ENCODE peak calls at places on chromosomes 4 and X, in four cellular contexts. One of them, this sample, is unnamed.

GRCh38 chr4:56681158-56681848 is at the start of gene HOPX:
- DNase-seq in mesendoderm: peak; percentile 44
- DNase-seq in H9: no peak
- DNase-seq in H1: no peak
- DNase-seq in this sample: no peak

GRCh38 chrX:129091097-129091496 is 432.2 kb downstream of the SMARCA1 start:
- DNase-seq in mesendoderm: peak; percentile 49
- DNase-seq in H9: peak; percentile 88
- DNase-seq in H1: no peak
- DNase-seq in this sample: no peak

GRCh38 chr4:110364911-110365520 is 110.9 kb upstream of the ENPEP start:
- DNase-seq in H9: no peak
- DNase-seq in mesendoderm: no peak
- DNase-seq in H1: no peak
- DNase-seq in this sample: no peak

GRCh38 chr4:140790171-140790570 is 34.0 kb upstream of the TBC1D9 start:
- DNase-seq in H1: no peak
- DNase-seq in H9: no peak
- DNase-seq in mesendoderm: no peak
- DNase-seq in this sample: no peak

GRCh38 chrX:43108828-43109227 is 330.9 kb upstream of the PPP1R2C start:
- DNase-seq in H1: no peak
- DNase-seq in H9: no peak
- DNase-seq in mesendoderm: peak; percentile 19
- DNase-seq in this sample: no peak

GRCh38 chrX:56468441-56468840 is 95.0 kb upstream of the UBQLN2 start:
- DNase-seq in mesendoderm: no peak
- DNase-seq in H1: no peak
- DNase-seq in H9: no peak
- DNase-seq in this sample: no peak

GRCh38 chr4:51858605-51859211 is 15.8 kb downstream of the DCUN1D4 start:
- DNase-seq in mesendoderm: no peak
- DNase-seq in H1: no peak
- DNase-seq in H9: no peak
- DNase-seq in this sample: peak; percentile 43

GRCh38 chrX:22192419-22193086 is 80.2 kb upstream of the CBLL2 start:
- DNase-seq in H9: peak; percentile 70
- DNase-seq in mesendoderm: peak; percentile 64
- DNase-seq in H1: peak; percentile 59
- DNase-seq in this sample: peak; percentile 56

GRCh38 chrX:107894038-107894437 is 68.4 kb downstream of the MID2 start:
- DNase-seq in mesendoderm: peak; percentile 65
- DNase-seq in H9: no peak
- DNase-seq in H1: peak; percentile 39
- DNase-seq in this sample: peak; percentile 42

GRCh38 chrX:123835661-123836371 is 24.0 kb upstream of the XIAP start:
- DNase-seq in H1: no peak
- DNase-seq in mesendoderm: no peak
- DNase-seq in H9: no peak
- DNase-seq in this sample: peak; percentile 70

GRCh38 chr4:11821774-11822430 is 393.2 kb upstream of the HS3ST1 start:
- DNase-seq in mesendoderm: no peak
- DNase-seq in H1: peak; percentile 45
- DNase-seq in H9: peak; percentile 60
- DNase-seq in this sample: no peak

GRCh38 chrX:12791253-12792228 is at the start of gene PRPS2:
- DNase-seq in H1: peak; percentile 76
- DNase-seq in H9: peak; percentile 72
- DNase-seq in mesendoderm: peak; percentile 67
- DNase-seq in this sample: peak; percentile 18

DNA sequence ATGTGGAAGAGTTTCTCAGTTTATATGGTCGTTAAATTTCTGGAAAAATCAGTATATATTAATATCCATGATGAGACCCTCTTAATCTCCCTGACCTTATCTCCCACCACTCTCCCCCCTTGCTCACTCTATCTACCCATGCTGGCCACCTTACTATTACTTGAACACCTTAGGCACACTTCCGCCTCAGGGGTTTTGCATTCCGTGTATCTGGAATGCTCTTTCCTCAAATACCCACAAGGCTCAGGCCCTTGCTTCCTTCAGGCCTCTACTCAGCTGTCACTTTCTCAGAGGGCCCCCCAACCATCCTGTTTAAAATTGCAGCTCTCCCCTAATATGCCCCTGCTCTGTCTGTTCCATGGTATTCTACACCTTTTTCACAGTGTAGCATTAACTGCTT is 1.9 kb downstream of the KANTR start:
- DNase-seq in mesendoderm: no peak
- DNase-seq in H1: no peak
- DNase-seq in H9: no peak
- DNase-seq in this sample: no peak
- H2BK15ac ChIP-seq in mesendoderm: no peak overlapping the region
- H2BK15ac ChIP-seq in H1: no peak overlapping the region
- H2BK15ac ChIP-seq in H9: no peak overlapping the region
- H2BK15ac ChIP-seq in this sample: no peak overlapping the region

DNA sequence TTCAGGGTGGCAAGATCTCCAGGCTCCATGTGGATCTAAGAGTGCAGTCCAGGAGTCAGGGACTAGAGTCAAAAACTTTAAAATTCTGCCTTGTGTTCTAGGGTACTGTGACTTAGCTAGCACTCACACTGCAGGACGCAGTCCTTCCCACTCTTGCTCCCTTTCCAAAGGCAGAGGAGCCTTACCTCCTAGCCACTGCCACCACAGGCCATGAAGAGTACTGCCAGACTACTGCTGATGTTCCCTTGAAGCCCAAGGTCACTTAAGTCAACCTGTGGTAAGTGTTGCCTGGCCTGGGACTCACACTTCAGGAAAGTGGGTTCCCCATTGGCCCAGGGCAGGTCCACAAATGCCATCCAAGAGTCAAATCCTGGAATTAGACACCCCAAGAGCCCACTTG is 632.2 kb downstream of the PCDH19 start:
- DNase-seq in H9: no peak
- DNase-seq in mesendoderm: peak; percentile 19
- DNase-seq in H1: no peak
- DNase-seq in this sample: no peak
- H4K5ac ChIP-seq in H9: no peak overlapping the region
- H4K5ac ChIP-seq in mesendoderm: no peak overlapping the region
- H4K5ac ChIP-seq in H1: no peak overlapping the region
- H4K5ac ChIP-seq in this sample: no peak overlapping the region

GRCh38 chr4:105149771-105150170 is 3.1 kb downstream of the TET2 start:
- DNase-seq in H1: no peak
- DNase-seq in mesendoderm: no peak
- DNase-seq in H9: no peak
- DNase-seq in this sample: no peak

GRCh38 chr4:105147226-105148151 is 813 bp downstream of the TET2 start:
- DNase-seq in H1: no peak
- DNase-seq in H9: peak; percentile 69
- DNase-seq in mesendoderm: peak; percentile 64
- DNase-seq in this sample: peak; percentile 44

GRCh38 chr4:105146286-105147219 is at the start of gene TET2:
- DNase-seq in mesendoderm: peak; percentile 78
- DNase-seq in H1: peak; percentile 67
- DNase-seq in H9: peak; percentile 63
- DNase-seq in this sample: peak; percentile 87

GRCh38 chr4:105145059-105145912 is 1.4 kb upstream of the TET2 start:
- DNase-seq in mesendoderm: peak; percentile 34
- DNase-seq in H9: no peak
- DNase-seq in H1: no peak
- DNase-seq in this sample: no peak

GRCh38 chr4:105145913-105146285 is 777 bp upstream of the TET2 start:
- DNase-seq in H9: peak; percentile 56
- DNase-seq in mesendoderm: no peak
- DNase-seq in H1: peak; percentile 66
- DNase-seq in this sample: no peak
- H3K4ac ChIP-seq in H9: no peak overlapping the region
- H3K4ac ChIP-seq in mesendoderm: no peak overlapping the region
- H3K4ac ChIP-seq in H1: no peak overlapping the region
- H3K4ac ChIP-seq in this sample: peak overlapping the region; percentile 61

GRCh38 chrX:679161-679979 is 48.8 kb downstream of the SHOX start:
- DNase-seq in mesendoderm: no peak
- DNase-seq in H9: no peak
- DNase-seq in H1: no peak
- DNase-seq in this sample: no peak

GRCh38 chrX:675279-675886 is 44.8 kb downstream of the SHOX start:
- DNase-seq in mesendoderm: peak; percentile 16
- DNase-seq in H9: no peak
- DNase-seq in H1: no peak
- DNase-seq in this sample: no peak

GRCh38 chrX:675896-676295 is 45.3 kb downstream of the SHOX start:
- DNase-seq in mesendoderm: peak; percentile 26
- DNase-seq in H9: peak; percentile 57
- DNase-seq in H1: peak; percentile 53
- DNase-seq in this sample: no peak

GRCh38 chrX:680062-680461 is 49.5 kb downstream of the SHOX start:
- DNase-seq in mesendoderm: no peak
- DNase-seq in H9: no peak
- DNase-seq in H1: no peak
- DNase-seq in this sample: no peak

DNA sequence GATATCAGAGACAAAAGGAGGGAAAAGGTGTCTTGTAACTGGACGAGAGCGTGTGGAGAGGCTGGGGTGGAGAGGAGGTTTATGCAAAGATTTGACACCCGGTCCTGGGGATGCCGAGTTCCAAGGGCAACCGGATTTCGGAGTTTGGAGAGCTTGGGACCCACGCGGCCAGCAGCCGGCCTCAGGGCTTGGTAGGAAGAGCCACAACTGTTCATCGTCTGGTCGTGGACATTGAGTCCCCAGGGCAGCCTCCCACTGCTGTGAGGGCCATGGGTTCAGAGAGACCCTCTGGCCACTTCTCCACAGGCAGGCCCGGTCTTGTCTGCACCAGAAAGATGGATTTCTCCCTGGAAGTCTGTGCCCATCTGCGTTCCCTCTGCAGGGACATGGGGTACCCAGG is 46.8 kb downstream of the SHOX start:
- DNase-seq in H9: no peak
- DNase-seq in H1: no peak
- DNase-seq in mesendoderm: no peak
- DNase-seq in this sample: no peak
- H2BK15ac ChIP-seq in H9: no peak overlapping the region
- H2BK15ac ChIP-seq in H1: no peak overlapping the region
- H2BK15ac ChIP-seq in mesendoderm: no peak overlapping the region
- H2BK15ac ChIP-seq in this sample: no peak overlapping the region

This sample was measured in IMR-90.